ENCODE peak calls at places on chromosomes 1 and 21, in four cellular contexts. W is GM12864; Y is SHP77; R is stimulated activated CD4-positive, alpha-beta T cell treated with anti-CD3 and anti-CD28 coated beads, TNF-alpha, amount 100 ng/mL, for 4 hours. G is an unnamed sample.

GRCh38 chr1:42442641-42443040 is 13.2 kb downstream of the ZMYND12 start:
- DNase-seq in W (no peak), Y (no peak), R (no peak), G (no peak)

GRCh38 chr1:181189691-181190361 is 101.3 kb downstream of the IER5 start:
- DNase-seq in R (peak; percentile 65), W (no peak), Y (peak; percentile 8), G (peak; percentile 79)

GRCh38 chr1:245855846-245856730 is 651.0 kb downstream of the SMYD3 start:
- DNase-seq in Y (no peak), W (no peak), R (no peak), G (no peak)

GRCh38 chr1:221717491-221717865 is 24.4 kb downstream of the DUSP10 start:
- DNase-seq in W (no peak), Y (no peak), R (no peak), G (no peak)

GRCh38 chr21:46125846-46126301 is 28.0 kb downstream of the COL6A2 start:
- DNase-seq in W (no peak), Y (no peak), R (no peak), G (no peak)

GRCh38 chr1:36457691-36458090 is 6.5 kb downstream of the MRPS15 start:
- DNase-seq in R (no peak), Y (no peak), W (no peak), G (peak; percentile 52)

GRCh38 chr1:23727362-23727811 is 15.9 kb upstream of the ELOA start:
- DNase-seq in W (no peak), Y (no peak), R (no peak), G (no peak)

GRCh38 chr1:23169727-23170335 is 1.2 kb upstream of the LUZP1 start:
- DNase-seq in Y (peak; percentile 37), W (no peak), R (peak; percentile 7), G (no peak)

GRCh38 chr1:91851130-91852010 is 34.6 kb downstream of the TGFBR3 start:
- DNase-seq in Y (peak; percentile 53), W (no peak), R (no peak), G (no peak)